ENCODE peak calls at places on chromosomes 11 and 22, in seven cellular contexts. N, U, H, I, Y, R and Q are unnamed samples.

GRCh38 chr22:23113067-23113846 is 28.5 kb downstream of the RSPH14 start:
- DNase-seq in N (no peak), U (peak; percentile 61), H (peak; percentile 54), I (no peak), Y (no peak), R (no peak), Q (no peak)

GRCh38 chr22:37260939-37261338 is 16.9 kb upstream of the RAC2 start:
- DNase-seq in N (peak; percentile 38), U (peak; percentile 75), H (peak; percentile 51), I (no peak), Y (peak; percentile 60), R (peak; percentile 88), Q (no peak)

GRCh38 chr22:19874307-19875060 is 19.8 kb upstream of the GNB1L start:
- DNase-seq in N (peak; percentile 18), U (no peak), H (no peak), I (peak; percentile 67), Y (peak; percentile 76), R (peak; percentile 70), Q (peak; percentile 59)

GRCh38 chr11:17768547-17768946 is 34.0 kb downstream of the KCNC1 start:
- DNase-seq in N (no peak), U (no peak), H (no peak), I (peak; percentile 37), Y (no peak), R (no peak), Q (no peak)

GRCh38 chr11:111639226-111639925 is 37.1 kb downstream of the SIK2 start:
- DNase-seq in N (no peak), U (no peak), H (no peak), I (no peak), Y (no peak), R (no peak), Q (no peak)

GRCh38 chr11:97364047-97364446 is 974.2 kb downstream of the JRKL start:
- DNase-seq in N (no peak), U (no peak), H (no peak), I (no peak), Y (peak; percentile 1), R (no peak), Q (no peak)

GRCh38 chr11:45647786-45648185 is 17.6 kb downstream of the CHST1 start:
- DNase-seq in N (no peak), U (no peak), H (no peak), I (no peak), Y (no peak), R (peak; percentile 85), Q (no peak)

GRCh38 chr11:2706321-2706720 is 6.5 kb upstream of the KCNQ1OT1 start:
- DNase-seq in N (no peak), U (no peak), H (no peak), I (no peak), Y (no peak), R (no peak), Q (no peak)

GRCh38 chr22:48299801-48300200 is 1527.9 kb downstream of the BRD1 start:
- DNase-seq in N (no peak), U (no peak), H (no peak), I (no peak), Y (no peak), R (peak; percentile 41), Q (no peak)

GRCh38 chr22:39463931-39464390 is 7.1 kb downstream of the MGAT3 start:
- DNase-seq in N (no peak), U (peak; percentile 70), H (no peak), I (no peak), Y (peak; percentile 14), R (no peak), Q (no peak)

GRCh38 chr22:43616645-43617044 is 195.5 kb downstream of the EFCAB6 start:
- DNase-seq in N (no peak), U (no peak), H (no peak), I (no peak), Y (no peak), R (no peak), Q (peak; percentile 53)

GRCh38 chr11:8242113-8242475 is 21.6 kb downstream of the LMO1 start:
- DNase-seq in N (no peak), U (no peak), H (no peak), I (no peak), Y (no peak), R (peak; percentile 78), Q (no peak)

GRCh38 chr11:68043349-68044144 is 4.7 kb downstream of the TCIRG1 start:
- DNase-seq in N (no peak), U (peak; percentile 96), H (peak; percentile 66), I (peak; percentile 84), Y (no peak), R (no peak), Q (peak; percentile 32)

GRCh38 chr22:44136112-44136511 is 44.6 kb upstream of the PARVG start:
- DNase-seq in N (no peak), U (no peak), H (no peak), I (no peak), Y (no peak), R (no peak), Q (no peak)

GRCh38 chr11:44934735-44935250 is 15.9 kb downstream of the TP53I11 start:
- DNase-seq in N (no peak), U (no peak), H (no peak), I (no peak), Y (no peak), R (no peak), Q (no peak)

GRCh38 chr11:88555018-88555828 is 217.7 kb upstream of the CTSC start:
- DNase-seq in N (peak; percentile 85), U (peak; percentile 99), H (peak; percentile 99), I (no peak), Y (peak; percentile 99), R (no peak), Q (no peak)

GRCh38 chr22:41842996-41843970 is 10.4 kb downstream of the SREBF2 start:
- DNase-seq in N (no peak), U (no peak), H (no peak), I (no peak), Y (peak; percentile 57), R (no peak), Q (no peak)

GRCh38 chr22:20563464-20563906 is 56.1 kb downstream of the MED15 start:
- DNase-seq in N (no peak), U (no peak), H (no peak), I (no peak), Y (no peak), R (no peak), Q (no peak)

GRCh38 chr11:62922189-62922589 is 1.0 kb upstream of the CHRM1 start:
- DNase-seq in N (no peak), U (no peak), H (no peak), I (no peak), Y (peak; percentile 51), R (peak; percentile 54), Q (no peak)

GRCh38 chr11:35178067-35178805 is 39.3 kb downstream of the CD44 start:
- DNase-seq in N (no peak), U (no peak), H (no peak), I (no peak), Y (no peak), R (no peak), Q (no peak)

GRCh38 chr11:15536438-15536837 is 421.7 kb downstream of the INSC start:
- DNase-seq in N (no peak), U (no peak), H (no peak), I (no peak), Y (no peak), R (no peak), Q (no peak)
- TF ChIP-seq CTCF in N (no peak), U (no peak), H (no peak), I (no peak), Y (no peak), R (no peak), Q (no peak)

GRCh38 chr11:75597636-75598035 is 35.6 kb downstream of the SERPINH1 start:
- DNase-seq in N (no peak), U (peak; percentile 44), H (no peak), I (no peak), Y (peak; percentile 52), R (peak; percentile 86), Q (peak; percentile 26)
- TF ChIP-seq CTCF in N (peak; percentile 42), U (peak; percentile 50), H (peak; percentile 35), I (no peak), Y (peak; percentile 61), R (peak; percentile 91), Q (no peak)

GRCh38 chr11:58965246-58965985 is 26.1 kb downstream of the GLYATL1 start:
- DNase-seq in N (no peak), U (peak; percentile 40), H (peak; percentile 38), I (no peak), Y (peak; percentile 39), R (no peak), Q (no peak)

GRCh38 chr11:58968251-58968711 is 29.0 kb downstream of the GLYATL1 start:
- DNase-seq in N (no peak), U (peak; percentile 1), H (no peak), I (peak; percentile 71), Y (no peak), R (peak; percentile 61), Q (peak; percentile 5)

GRCh38 chr11:58958500-58958899 is 19.2 kb downstream of the GLYATL1 start:
- DNase-seq in N (no peak), U (peak; percentile 11), H (no peak), I (no peak), Y (peak; percentile 15), R (peak; percentile 75), Q (no peak)

GRCh38 chr11:58957922-58958321 is 18.6 kb downstream of the GLYATL1 start:
- DNase-seq in N (no peak), U (no peak), H (no peak), I (no peak), Y (no peak), R (no peak), Q (no peak)

DNA sequence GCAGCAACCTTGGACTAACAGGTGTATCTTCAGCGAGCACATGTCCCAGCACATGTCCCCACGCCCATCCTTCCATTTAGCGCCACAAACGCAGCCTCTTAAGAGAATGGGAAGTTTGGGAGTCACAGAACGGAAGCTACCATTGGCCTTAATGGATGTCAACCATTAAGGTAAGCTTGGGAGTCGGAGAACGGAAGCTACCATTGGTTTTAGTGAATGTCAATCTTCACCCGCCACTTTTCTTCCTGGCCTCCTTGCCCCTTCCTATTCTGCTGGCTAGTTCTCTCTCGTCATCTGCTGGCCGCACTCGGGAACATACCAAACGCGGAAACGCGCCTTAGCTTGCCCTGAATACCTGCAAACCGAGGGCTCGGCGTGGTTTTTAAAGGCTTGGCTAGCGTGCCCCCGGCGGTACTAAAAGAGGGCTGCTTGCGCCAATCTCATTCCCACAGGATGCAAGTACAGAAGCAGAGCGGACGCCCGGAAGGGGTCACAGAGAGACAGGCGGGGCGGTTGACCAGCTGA is 24.3 kb downstream of the GLYATL1 start:
- DNase-seq in N (peak; percentile 4), U (peak; percentile 51), H (peak; percentile 59), I (no peak), Y (peak; percentile 81), R (peak; percentile 93), Q (no peak)
- TF ChIP-seq CTCF in N (peak; percentile 10), U (no peak), H (peak; percentile 19), I (no peak), Y (peak; percentile 45), R (peak; percentile 65), Q (no peak)

GRCh38 chr22:36171941-36172340 is 11.4 kb upstream of the APOL3 start:
- DNase-seq in N (no peak), U (no peak), H (no peak), I (no peak), Y (no peak), R (peak; percentile 80), Q (no peak)

GRCh38 chr22:36180928-36181327 is 20.4 kb upstream of the APOL3 start:
- DNase-seq in N (no peak), U (no peak), H (no peak), I (no peak), Y (no peak), R (no peak), Q (no peak)

GRCh38 chr22:36180038-36180880 is 19.7 kb upstream of the APOL3 start:
- DNase-seq in N (peak; percentile 17), U (peak; percentile 81), H (peak; percentile 56), I (peak; percentile 91), Y (peak; percentile 61), R (peak; percentile 95), Q (peak; percentile 95)

GRCh38 chr22:36177160-36177559 is 16.6 kb upstream of the APOL3 start:
- DNase-seq in N (no peak), U (no peak), H (no peak), I (no peak), Y (no peak), R (peak; percentile 30), Q (no peak)

GRCh38 chr22:36175892-36176291 is 15.3 kb upstream of the APOL3 start:
- DNase-seq in N (no peak), U (no peak), H (no peak), I (no peak), Y (no peak), R (no peak), Q (no peak)
- TF ChIP-seq CTCF in N (no peak), U (no peak), H (no peak), I (no peak), Y (peak; percentile 19), R (peak; percentile 63), Q (no peak)